ENCODE peak calls at places on chromosomes 12 and 14, in four cellular contexts. V is A549, E is right atrium auricular region, S is HL-60. H is an unnamed sample.

GRCh38 chr12:110677206-110677911 is 11.6 kb downstream of the HVCN1 start:
- DNase-seq in V (no peak), E (no peak), S (no peak), H (no peak)

GRCh38 chr14:65035049-65035448 is 48.4 kb downstream of the FNTB start:
- DNase-seq in E (no peak), S (no peak), V (no peak), H (no peak)

GRCh38 chr14:89364316-89364715 is 52.7 kb downstream of the FOXN3 start:
- DNase-seq in V (no peak), S (no peak), E (no peak), H (no peak)

GRCh38 chr12:98606367-98606985 is 13.0 kb downstream of the SLC25A3 start:
- DNase-seq in V (no peak), E (no peak), S (no peak), H (no peak)

GRCh38 chr12:101566318-101566717 is 28.5 kb upstream of the MYBPC1 start:
- DNase-seq in V (no peak), E (no peak), S (no peak), H (no peak)

GRCh38 chr12:53074999-53075370 is 4.2 kb downstream of the SPRYD3 start:
- DNase-seq in V (no peak), E (no peak), S (no peak), H (no peak)

GRCh38 chr14:61927521-61927920 is 165.3 kb downstream of the SNAPC1 start:
- DNase-seq in S (no peak), V (peak), E (no peak), H (no peak)

GRCh38 chr12:89574736-89575208 is 48.9 kb upstream of the POC1B start:
- DNase-seq in E (no peak), V (peak), S (peak), H (no peak)

GRCh38 chr14:61462566-61463195 is 141.3 kb downstream of the PRKCH start:
- DNase-seq in E (no peak), V (peak), S (no peak), H (no peak)

GRCh38 chr14:21408152-21408551 is 24.3 kb upstream of the SUPT16H start:
- DNase-seq in S (no peak), E (no peak), V (peak), H (no peak)

GRCh38 chr12:24899503-24900098 is 49.3 kb downstream of the BCAT1 start:
- DNase-seq in E (no peak), V (no peak), S (no peak), H (no peak)

GRCh38 chr14:26163761-26164160 is 434.1 kb downstream of the NOVA1 start:
- DNase-seq in S (no peak), V (peak), E (no peak), H (no peak)

GRCh38 chr12:14612895-14613294 is 45.2 kb upstream of the PLBD1 start:
- DNase-seq in E (no peak), V (no peak), S (no peak), H (no peak)

DNA sequence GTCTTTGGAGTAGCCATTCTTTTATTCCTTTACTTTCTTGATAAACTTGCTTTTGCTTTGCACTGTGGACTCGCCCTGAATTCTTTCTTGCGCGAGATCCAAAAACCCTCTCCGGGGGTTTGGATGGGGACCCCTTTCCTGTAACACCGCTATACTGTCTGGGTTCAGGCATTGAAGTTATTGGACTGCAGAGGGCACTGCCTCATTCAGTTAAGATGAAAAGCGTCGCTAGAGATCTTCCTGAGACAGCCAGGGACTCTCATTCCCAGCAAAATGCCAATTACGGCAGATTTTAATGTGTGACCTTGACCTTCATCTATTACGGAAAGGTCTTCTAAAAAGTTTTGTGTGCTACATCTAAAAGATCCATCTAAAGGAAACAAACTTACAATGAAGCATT is 17.3 kb upstream of the RIMKLB start:
- DNase-seq in S (no peak), V (no peak), E (no peak), H (no peak)
- TF ChIP-seq CTCF in S (no peak), V (no peak), E (no peak), H (no peak)

GRCh38 chr14:73025544-73025943 is 1.4 kb downstream of the ZFYVE1 start:
- DNase-seq in S (no peak), E (no peak), V (peak), H (no peak)
- H3K4me3 ChIP-seq in S (no peak), E (no peak), V (no peak), H (no peak)

DNA sequence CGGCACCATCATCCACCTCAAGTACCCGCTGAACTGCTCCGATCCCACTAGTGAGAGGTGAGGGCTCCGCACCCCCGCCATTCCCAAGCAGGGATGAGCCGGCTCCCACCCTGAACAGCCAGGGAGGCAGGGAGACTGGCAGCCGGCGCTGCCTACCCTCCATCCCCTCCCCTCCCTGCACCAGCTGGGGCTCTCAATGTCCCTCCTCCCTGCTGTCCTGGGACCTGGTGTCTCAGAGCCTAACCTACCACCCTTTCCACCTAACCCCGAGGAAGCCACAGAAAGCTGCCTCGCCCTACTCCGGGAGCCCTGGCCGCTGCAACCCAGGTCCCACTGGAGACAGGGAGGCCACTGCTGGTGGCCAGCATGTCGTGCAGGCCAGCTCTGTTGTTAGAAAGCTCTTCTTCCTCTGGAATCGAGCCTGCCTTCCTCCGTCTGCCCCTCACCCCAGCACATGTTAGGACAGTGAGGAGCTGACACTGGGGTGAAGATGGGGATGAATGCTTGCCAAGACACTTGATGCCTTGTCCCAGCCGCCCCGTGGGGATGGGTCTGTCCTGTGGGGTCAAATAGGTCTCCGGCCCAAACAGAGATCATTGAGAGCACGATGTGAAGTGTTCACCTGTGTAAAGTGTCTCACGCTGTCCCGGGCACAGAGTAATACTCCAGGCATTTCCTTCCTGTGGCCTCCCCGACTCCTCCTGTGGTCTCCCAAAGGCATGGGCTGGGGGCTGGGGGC is 1.1 kb downstream of the PTPN6 start:
- DNase-seq in S (no peak), V (no peak), E (no peak), H (no peak)
- TF ChIP-seq CTCF in S (no peak), V (no peak), E (no peak), H (no peak)

GRCh38 chr12:47306130-47306529 is 226.4 kb upstream of the AMIGO2 start:
- DNase-seq in E (no peak), S (no peak), V (no peak), H (no peak)
- H3K4me3 ChIP-seq in E (no peak), S (no peak), V (no peak), H (no peak)

DNA sequence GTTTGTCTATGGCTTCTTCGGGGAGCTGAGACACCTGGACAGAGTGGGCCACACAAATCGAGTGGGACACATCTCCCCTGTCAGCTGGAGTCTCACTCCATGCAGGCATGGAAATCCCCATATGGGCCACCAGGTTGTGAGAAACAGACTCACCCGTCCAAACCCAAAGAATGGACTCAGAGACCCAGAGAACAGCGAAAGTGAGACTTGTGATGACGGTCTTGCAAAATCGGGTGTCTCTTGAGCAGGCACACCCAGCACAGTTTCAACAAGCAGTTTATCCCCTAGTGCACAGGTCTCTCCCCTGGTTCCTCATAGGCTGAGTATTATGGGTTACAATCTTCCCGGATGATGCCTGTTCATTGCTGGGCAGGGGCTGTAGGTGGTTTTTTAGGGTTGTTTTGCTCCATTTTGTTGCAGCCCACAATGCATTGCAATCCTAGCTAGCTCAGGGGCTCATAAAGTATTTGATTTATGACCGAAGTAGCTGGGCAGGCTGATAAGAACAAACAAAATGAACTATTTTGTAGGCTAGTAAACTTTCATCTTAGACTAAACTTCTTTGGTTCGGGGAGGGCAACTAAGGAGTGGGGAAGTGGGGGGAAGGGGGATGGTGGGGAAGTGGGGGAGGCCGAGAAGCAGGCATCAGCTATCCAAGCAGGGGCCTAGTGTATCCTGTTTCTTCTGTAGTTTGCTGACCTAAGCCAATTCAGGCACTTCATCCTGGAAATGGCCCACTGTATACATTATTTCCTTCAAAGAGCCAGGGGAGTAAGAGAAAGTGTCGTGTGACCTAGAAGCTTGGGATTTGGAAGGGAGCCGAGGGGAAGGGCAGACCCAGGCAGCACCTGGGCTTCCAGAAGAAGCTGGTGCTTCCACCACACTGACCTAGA is 45.4 kb downstream of the IQSEC3 start:
- DNase-seq in E (no peak), V (no peak), S (no peak), H (peak)
- TF ChIP-seq CTCF in E (no peak), V (no peak), S (no peak), H (no peak)

GRCh38 chr12:49580572-49581535 is 12.9 kb upstream of the MCRS1 start:
- DNase-seq in E (peak), S (no peak), V (peak), H (peak)

GRCh38 chr12:49582840-49583239 is 14.9 kb upstream of the MCRS1 start:
- DNase-seq in V (no peak), S (no peak), E (no peak), H (no peak)

GRCh38 chr12:49585477-49586445 is 17.8 kb upstream of the MCRS1 start:
- DNase-seq in S (no peak), V (no peak), E (no peak), H (no peak)

GRCh38 chr12:49582201-49582600 is 14.3 kb upstream of the MCRS1 start:
- DNase-seq in V (no peak), S (no peak), E (no peak), H (no peak)

DNA sequence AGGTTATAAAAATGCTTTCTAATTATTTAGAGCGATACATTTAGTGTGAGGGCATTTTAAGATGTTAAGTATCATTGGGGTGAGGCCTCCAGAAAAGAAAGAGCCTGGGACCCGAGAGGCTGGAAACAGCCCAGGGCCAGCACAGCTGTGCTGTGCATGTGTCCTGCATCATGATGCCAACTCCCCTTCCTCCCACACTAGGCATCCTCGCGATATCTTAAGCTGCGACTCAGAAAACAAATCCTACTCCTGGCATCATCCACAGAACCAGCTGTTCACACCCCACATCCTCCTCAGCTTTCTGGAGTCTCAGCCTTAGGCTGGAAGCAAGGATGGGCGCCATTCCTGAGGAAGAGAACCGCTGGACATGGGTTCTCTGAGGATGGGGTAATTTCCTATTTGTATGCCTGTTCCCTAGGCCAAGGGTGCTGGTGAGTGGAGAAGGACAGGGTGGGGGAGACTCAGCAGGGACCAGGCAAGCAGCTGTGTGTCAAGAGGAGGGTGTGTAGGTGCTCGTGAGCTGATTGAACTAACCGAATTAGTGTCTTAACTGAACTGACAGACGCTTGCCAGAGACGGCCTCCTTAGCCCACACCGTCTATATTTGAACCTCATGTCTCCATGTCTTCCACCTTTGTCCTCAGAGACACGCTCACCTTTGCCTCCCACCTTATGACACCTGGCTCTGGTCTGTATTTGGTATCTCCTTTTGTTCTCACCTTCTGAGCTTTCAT is 15.6 kb upstream of the MCRS1 start:
- DNase-seq in V (no peak), E (no peak), S (no peak), H (no peak)
- H3K4me3 ChIP-seq in V (no peak), E (no peak), S (no peak), H (no peak)